ENCODE peak calls at places on chromosomes 11 and 22, in seven cellular contexts. One of them, this sample, is unnamed.

GRCh38 chr22:25027959-25028840 is 75.7 kb downstream of the KIAA1671 start:
- DNase-seq in left lung: peak
- DNase-seq in HAP-1: no peak
- DNase-seq in NCI-H2029: no peak
- DNase-seq in H7: peak
- DNase-seq in GM06990: no peak
- DNase-seq in NCI-H2081: no peak
- DNase-seq in this sample: peak

GRCh38 chr11:1051356-1052132 is 15.0 kb upstream of the MUC6 start:
- DNase-seq in GM06990: peak
- DNase-seq in NCI-H2081: no peak
- DNase-seq in left lung: no peak
- DNase-seq in NCI-H2029: no peak
- DNase-seq in HAP-1: no peak
- DNase-seq in H7: peak
- DNase-seq in this sample: no peak

GRCh38 chr11:78465169-78465942 is 47.7 kb upstream of the GAB2 start:
- DNase-seq in H7: no peak
- DNase-seq in NCI-H2081: no peak
- DNase-seq in left lung: peak
- DNase-seq in HAP-1: no peak
- DNase-seq in GM06990: peak
- DNase-seq in NCI-H2029: peak
- DNase-seq in this sample: no peak

GRCh38 chr11:78231962-78232459 is 43.3 kb downstream of the USP35 start:
- DNase-seq in GM06990: no peak
- DNase-seq in left lung: no peak
- DNase-seq in NCI-H2081: no peak
- DNase-seq in NCI-H2029: no peak
- DNase-seq in H7: no peak
- DNase-seq in HAP-1: no peak
- DNase-seq in this sample: no peak

GRCh38 chr22:40898850-40899357 is 37.0 kb upstream of the DNAJB7 start:
- DNase-seq in left lung: no peak
- DNase-seq in HAP-1: peak
- DNase-seq in H7: peak
- DNase-seq in NCI-H2029: no peak
- DNase-seq in NCI-H2081: peak
- DNase-seq in GM06990: peak
- DNase-seq in this sample: no peak

GRCh38 chr11:5247479-5248192 is 2.0 kb downstream of the HBG1 start:
- DNase-seq in GM06990: no peak
- DNase-seq in left lung: no peak
- DNase-seq in NCI-H2029: no peak
- DNase-seq in H7: no peak
- DNase-seq in HAP-1: no peak
- DNase-seq in NCI-H2081: no peak
- DNase-seq in this sample: no peak

GRCh38 chr11:56817661-56818060 is 69.2 kb upstream of the OR9G4 start:
- DNase-seq in HAP-1: no peak
- DNase-seq in H7: no peak
- DNase-seq in NCI-H2029: no peak
- DNase-seq in NCI-H2081: no peak
- DNase-seq in GM06990: no peak
- DNase-seq in left lung: no peak
- DNase-seq in this sample: no peak

GRCh38 chr11:71543866-71544265 is 4.4 kb upstream of the KRTAP5-9 start:
- DNase-seq in NCI-H2029: no peak
- DNase-seq in GM06990: no peak
- DNase-seq in HAP-1: no peak
- DNase-seq in NCI-H2081: no peak
- DNase-seq in left lung: no peak
- DNase-seq in H7: no peak
- DNase-seq in this sample: no peak

GRCh38 chr22:23829845-23830372 is 8.9 kb downstream of the DERL3 start:
- DNase-seq in H7: no peak
- DNase-seq in HAP-1: no peak
- DNase-seq in GM06990: no peak
- DNase-seq in left lung: no peak
- DNase-seq in NCI-H2029: no peak
- DNase-seq in NCI-H2081: no peak
- DNase-seq in this sample: no peak

GRCh38 chr11:10398525-10398924 is 56.5 kb upstream of the AMPD3 start:
- DNase-seq in GM06990: no peak
- DNase-seq in NCI-H2029: no peak
- DNase-seq in H7: no peak
- DNase-seq in HAP-1: no peak
- DNase-seq in NCI-H2081: no peak
- DNase-seq in left lung: no peak
- DNase-seq in this sample: no peak

GRCh38 chr11:73597340-73597955 is 464 bp downstream of the FAM168A start:
- DNase-seq in H7: no peak
- DNase-seq in left lung: no peak
- DNase-seq in NCI-H2029: no peak
- DNase-seq in GM06990: no peak
- DNase-seq in HAP-1: no peak
- DNase-seq in NCI-H2081: no peak
- DNase-seq in this sample: no peak

GRCh38 chr22:19143967-19144400 is 467 bp downstream of the ESS2 start:
- DNase-seq in NCI-H2029: no peak
- DNase-seq in GM06990: no peak
- DNase-seq in HAP-1: no peak
- DNase-seq in left lung: no peak
- DNase-seq in NCI-H2081: no peak
- DNase-seq in H7: no peak
- DNase-seq in this sample: no peak

GRCh38 chr11:78801161-78801884 is 226.7 kb upstream of the NARS2 start:
- DNase-seq in NCI-H2029: peak
- DNase-seq in H7: no peak
- DNase-seq in NCI-H2081: peak
- DNase-seq in left lung: no peak
- DNase-seq in GM06990: no peak
- DNase-seq in HAP-1: no peak
- DNase-seq in this sample: no peak

GRCh38 chr22:17119481-17120202 is 1.5 kb downstream of the TMEM121B start:
- DNase-seq in GM06990: no peak
- DNase-seq in left lung: peak
- DNase-seq in H7: peak
- DNase-seq in HAP-1: no peak
- DNase-seq in NCI-H2081: no peak
- DNase-seq in NCI-H2029: no peak
- DNase-seq in this sample: no peak

GRCh38 chr11:93903989-93904388 is 53.6 kb upstream of the VSTM5 start:
- DNase-seq in H7: peak
- DNase-seq in HAP-1: no peak
- DNase-seq in NCI-H2081: no peak
- DNase-seq in left lung: no peak
- DNase-seq in GM06990: no peak
- DNase-seq in NCI-H2029: no peak
- DNase-seq in this sample: no peak

GRCh38 chr11:77082838-77083552 is 16.2 kb downstream of the CAPN5 start:
- DNase-seq in H7: peak
- DNase-seq in GM06990: no peak
- DNase-seq in left lung: no peak
- DNase-seq in HAP-1: no peak
- DNase-seq in NCI-H2029: no peak
- DNase-seq in NCI-H2081: no peak
- DNase-seq in this sample: peak

GRCh38 chr22:46147061-46147460 is 3.3 kb upstream of the PPARA start:
- DNase-seq in H7: peak
- DNase-seq in NCI-H2081: no peak
- DNase-seq in HAP-1: no peak
- DNase-seq in GM06990: no peak
- DNase-seq in NCI-H2029: no peak
- DNase-seq in left lung: no peak
- DNase-seq in this sample: no peak

GRCh38 chr11:6297831-6298230 is 22.5 kb downstream of the CAVIN3 start:
- DNase-seq in NCI-H2029: no peak
- DNase-seq in H7: no peak
- DNase-seq in HAP-1: peak
- DNase-seq in left lung: no peak
- DNase-seq in NCI-H2081: no peak
- DNase-seq in GM06990: no peak
- DNase-seq in this sample: no peak